ENCODE peak calls at places on chromosome 11, in six cellular contexts. R is iPS-NIHi11; W is LoVo; B is stimulated activated CD8-positive, alpha-beta memory T cell treated with anti-CD3 and anti-CD28 coated beads, Interleukin-15, amount 100 ng/mL, for 4 hours; A is glutamatergic neuron; D is head of caudate nucleus. H is an unnamed sample.

GRCh38 chr11:34036456-34036855 is 15.1 kb upstream of the CAPRIN1 start:
- DNase-seq in R (no peak), W (no peak), B (no peak), A (no peak), D (no peak), H (no peak)

GRCh38 chr11:64130618-64131017 is 35.3 kb downstream of the MACROD1 start:
- DNase-seq in R (no peak), W (no peak), B (no peak), A (no peak), D (no peak), H (no peak)

GRCh38 chr11:47355283-47356128 is 3.0 kb upstream of the MYBPC3 start:
- DNase-seq in R (peak; percentile 92), W (peak; percentile 95), B (no peak), A (peak; percentile 99), D (peak; percentile 94), H (no peak)

GRCh38 chr11:31106963-31107576 is 262.5 kb downstream of the DCDC1 start:
- DNase-seq in R (peak; percentile 69), W (peak; percentile 42), B (no peak), A (peak; percentile 79), D (peak; percentile 77), H (no peak)

GRCh38 chr11:8242480-8243280 is 21.0 kb downstream of the LMO1 start:
- DNase-seq in R (no peak), W (no peak), B (no peak), A (peak; percentile 72), D (no peak), H (no peak)

GRCh38 chr11:3049430-3050243 is 7.6 kb downstream of the CARS1 start:
- DNase-seq in R (peak; percentile 39), W (peak; percentile 25), B (peak; percentile 45), A (no peak), D (peak; percentile 91), H (peak; percentile 92)

GRCh38 chr11:44003736-44004451 is 43.9 kb upstream of the ACCSL start:
- DNase-seq in R (no peak), W (no peak), B (no peak), A (no peak), D (no peak), H (no peak)

GRCh38 chr11:69316941-69317340 is 23.0 kb downstream of the MYEOV start:
- DNase-seq in R (no peak), W (no peak), B (no peak), A (no peak), D (no peak), H (peak; percentile 34)

GRCh38 chr11:19079643-19080440 is 19.3 kb upstream of the MRGPRX2 start:
- DNase-seq in R (peak; percentile 29), W (peak; percentile 33), B (no peak), A (no peak), D (no peak), H (no peak)

GRCh38 chr11:118652681-118653181 is 26.7 kb downstream of the TREH start:
- DNase-seq in R (no peak), W (no peak), B (no peak), A (no peak), D (no peak), H (no peak)